ENCODE peak calls at places on chromosomes 13 and 19, in four cellular contexts. U is D341Med; Q is iris pigment epithelial cell; P is activated effector memory CD4-positive, alpha-beta T cell treated with Interleukin-2 at 50 U/mL for 16 hours. C is an unnamed sample.

GRCh38 chr19:46756544-46756888 is 10.3 kb upstream of the STRN4 start:
- DNase-seq in U (peak), Q (no peak), P (no peak), C (no peak)

GRCh38 chr13:83498486-83499190 is 383.6 kb downstream of the SLITRK1 start:
- DNase-seq in U (no peak), Q (peak), P (no peak), C (peak)

GRCh38 chr19:35034588-35035382 is 4.5 kb downstream of the SCN1B start:
- DNase-seq in U (no peak), Q (no peak), P (no peak), C (no peak)

GRCh38 chr19:46546194-46546896 is 50.7 kb upstream of the PNMA8B start:
- DNase-seq in U (peak), Q (peak), P (no peak), C (peak)

GRCh38 chr13:48908381-48909087 is 67.2 kb upstream of the FNDC3A start:
- DNase-seq in U (no peak), Q (peak), P (no peak), C (peak)

GRCh38 chr13:109743706-109744453 is 42.5 kb downstream of the IRS2 start:
- DNase-seq in U (no peak), Q (peak), P (peak), C (peak)

GRCh38 chr13:20462533-20462915 is 63.1 kb downstream of the CRYL1 start:
- DNase-seq in U (no peak), Q (no peak), P (no peak), C (no peak)

GRCh38 chr13:30186644-30187431 is 120.5 kb downstream of the KATNAL1 start:
- DNase-seq in U (no peak), Q (no peak), P (no peak), C (peak)

GRCh38 chr13:114341003-114341777 is 26.9 kb downstream of the CHAMP1 start:
- DNase-seq in U (no peak), Q (no peak), P (no peak), C (no peak)

GRCh38 chr19:16824658-16825311 is 4.4 kb upstream of the SIN3B start:
- DNase-seq in U (no peak), Q (peak), P (no peak), C (peak)

GRCh38 chr13:37023871-37024270 is 23.3 kb downstream of the EXOSC8 start:
- DNase-seq in U (no peak), Q (peak), P (no peak), C (peak)

GRCh38 chr13:44399045-44399444 is 25.4 kb downstream of the SERP2 start:
- DNase-seq in U (no peak), Q (no peak), P (no peak), C (no peak)

GRCh38 chr19:39708594-39708993 is 4.3 kb downstream of the LGALS14 start:
- DNase-seq in U (no peak), Q (no peak), P (no peak), C (no peak)

GRCh38 chr13:57631607-57632275 is at the start of gene PCDH17:
- DNase-seq in U (peak), Q (peak), P (no peak), C (peak)

GRCh38 chr19:1416014-1416841 is 8.8 kb downstream of the DAZAP1 start:
- DNase-seq in U (no peak), Q (peak), P (no peak), C (peak)

GRCh38 chr13:41581884-41582547 is 124.7 kb downstream of the RGCC start:
- DNase-seq in U (no peak), Q (no peak), P (no peak), C (peak)

GRCh38 chr13:46043647-46044046 is 8.9 kb downstream of the ZC3H13 start:
- DNase-seq in U (no peak), Q (no peak), P (no peak), C (no peak)

GRCh38 chr19:32675720-32676185 is at the start of gene RGS9BP:
- DNase-seq in U (peak), Q (peak), P (peak), C (peak)

GRCh38 chr19:22893855-22894270 is 61.8 kb downstream of the ZNF723 start:
- DNase-seq in U (no peak), Q (no peak), P (no peak), C (no peak)

GRCh38 chr13:102226591-102226990 is 175.3 kb downstream of the FGF14 start:
- DNase-seq in U (no peak), Q (no peak), P (no peak), C (no peak)

GRCh38 chr19:44758596-44758995 is 10.1 kb downstream of the BCL3 start:
- DNase-seq in U (peak), Q (no peak), P (no peak), C (peak)

C was measured in astrocyte of the hippocampus.